ENCODE peak calls at places on chromosomes 3 and 15, in ten cellular contexts. I is activated CD4-positive, alpha-beta T cell treated with anti-CD3 and anti-CD28 coated beads, Interleukin-2, amount 50 U/mL, for 24 hours; M is caudate nucleus; A is lung microvascular endothelial cell; N is left cardiac atrium; U is LoVo; S is GM23248; F is anterior cingulate cortex; W is HT-29; H is left colon. Z is an unnamed sample.

GRCh38 chr15:80531388-80532184 is 127.4 kb downstream of the ARNT2 start:
- DNase-seq in H (no peak), W (no peak), S (no peak), I (no peak), M (no peak), A (no peak), N (peak; percentile 24), U (no peak), F (no peak), Z (peak; percentile 73)

GRCh38 chr3:182789371-182789770 is 3.9 kb upstream of the ATP11B start:
- DNase-seq in N (no peak), H (no peak), S (peak; percentile 36), F (no peak), W (no peak), I (no peak), M (no peak), U (no peak), A (peak; percentile 42), Z (no peak)

GRCh38 chr15:83378921-83379561 is 68.1 kb upstream of the SH3GL3 start:
- DNase-seq in M (no peak), S (no peak), F (no peak), W (no peak), U (no peak), H (no peak), A (no peak), N (no peak), I (no peak), Z (no peak)

GRCh38 chr15:78223396-78224023 is 10.9 kb downstream of the ACSBG1 start:
- DNase-seq in M (no peak), F (no peak), H (no peak), S (peak; percentile 37), U (no peak), I (no peak), W (no peak), A (no peak), N (peak; percentile 67), Z (no peak)

GRCh38 chr3:184196536-184196935 is 10.5 kb downstream of the ABCF3 start:
- DNase-seq in U (no peak), M (no peak), N (no peak), S (no peak), F (no peak), A (no peak), H (no peak), W (no peak), I (no peak), Z (no peak)

GRCh38 chr3:59482684-59483083 is 432.9 kb upstream of the CFAP20DC start:
- DNase-seq in F (no peak), I (no peak), S (peak; percentile 74), U (no peak), M (no peak), H (no peak), N (no peak), A (no peak), W (no peak), Z (no peak)

GRCh38 chr3:50567011-50567385 is 549 bp downstream of the C3orf18 start:
- DNase-seq in W (no peak), N (no peak), H (no peak), U (no peak), M (no peak), I (no peak), S (no peak), A (no peak), F (no peak), Z (no peak)

GRCh38 chr3:47005212-47006144 is 26.0 kb downstream of the NBEAL2 start:
- DNase-seq in N (no peak), U (no peak), W (no peak), H (peak; percentile 6), S (no peak), I (no peak), M (no peak), A (no peak), F (no peak), Z (peak; percentile 90)

GRCh38 chr3:177830411-177830849 is 633.1 kb upstream of the TBL1XR1 start:
- DNase-seq in A (no peak), W (no peak), I (no peak), N (no peak), M (no peak), F (no peak), H (no peak), S (peak; percentile 93), U (no peak), Z (no peak)

GRCh38 chr3:111979689-111980025 is 831 bp downstream of the ABHD10 start:
- DNase-seq in N (no peak), S (peak; percentile 64), I (no peak), W (peak; percentile 50), H (no peak), A (peak; percentile 35), U (no peak), M (no peak), F (no peak), Z (no peak)

GRCh38 chr15:57635300-57635944 is 43.7 kb downstream of the MYZAP start:
- DNase-seq in W (no peak), I (no peak), S (peak; percentile 13), N (peak; percentile 52), M (no peak), H (peak; percentile 15), U (no peak), A (peak; percentile 69), F (no peak), Z (no peak)

GRCh38 chr3:169526246-169526645 is 137.3 kb downstream of the MECOM start:
- DNase-seq in W (peak; percentile 22), U (peak; percentile 2), S (no peak), I (no peak), N (no peak), A (no peak), F (no peak), M (no peak), H (no peak), Z (no peak)

GRCh38 chr3:167876603-167877325 is 141.2 kb downstream of the SERPINI1 start:
- DNase-seq in F (no peak), U (peak; percentile 7), A (peak; percentile 8), I (no peak), M (no peak), S (peak; percentile 80), H (no peak), N (no peak), W (peak; percentile 30), Z (no peak)

GRCh38 chr3:43425829-43426228 is 139.5 kb downstream of the SNRK start:
- DNase-seq in U (no peak), H (no peak), M (no peak), S (no peak), W (no peak), I (no peak), F (no peak), A (no peak), N (no peak), Z (no peak)

GRCh38 chr15:23565395-23566069 is at the start of gene MKRN3:
- DNase-seq in U (peak; percentile 20), H (peak; percentile 30), I (peak; percentile 21), M (peak; percentile 21), F (peak; percentile 35), N (no peak), A (peak; percentile 63), S (peak; percentile 51), W (no peak), Z (peak; percentile 23)

GRCh38 chr3:87062685-87063084 is 71.7 kb upstream of the VGLL3 start:
- DNase-seq in S (no peak), A (no peak), I (no peak), H (no peak), M (no peak), U (no peak), N (no peak), W (no peak), F (no peak), Z (no peak)

GRCh38 chr3:42501321-42501680 is 1.1 kb upstream of the VIPR1 start:
- DNase-seq in I (no peak), S (no peak), W (no peak), U (no peak), M (no peak), F (no peak), H (no peak), A (no peak), N (no peak), Z (no peak)

GRCh38 chr3:125684199-125684598 is 88.9 kb upstream of the OSBPL11 start:
- DNase-seq in U (no peak), N (no peak), W (peak; percentile 34), F (no peak), I (no peak), S (peak; percentile 23), A (no peak), H (no peak), M (no peak), Z (no peak)

GRCh38 chr3:38655708-38656300 is 6.3 kb upstream of the SCN5A start:
- DNase-seq in S (peak; percentile 51), U (peak; percentile 52), M (no peak), F (no peak), N (no peak), I (peak; percentile 18), H (no peak), A (peak; percentile 68), W (peak; percentile 8), Z (peak; percentile 77)

GRCh38 chr3:19644405-19644804 is 289.6 kb downstream of the EFHB start:
- DNase-seq in W (no peak), H (no peak), I (no peak), U (no peak), S (no peak), M (no peak), A (no peak), F (no peak), N (no peak), Z (no peak)

GRCh38 chr15:39645976-39646257 is 65.0 kb downstream of the THBS1 start:
- DNase-seq in W (no peak), A (no peak), H (no peak), I (no peak), N (no peak), M (no peak), S (no peak), U (no peak), F (no peak), Z (no peak)

GRCh38 chr3:160210799-160211221 is 14.4 kb upstream of the C3orf80 start:
- DNase-seq in U (peak; percentile 7), W (peak; percentile 22), S (peak; percentile 87), A (peak; percentile 40), M (no peak), N (no peak), F (no peak), I (no peak), H (no peak), Z (peak; percentile 31)

GRCh38 chr3:30632065-30632464 is 25.7 kb downstream of the TGFBR2 start:
- DNase-seq in H (no peak), M (no peak), F (no peak), N (no peak), W (no peak), S (peak; percentile 53), I (no peak), U (no peak), A (no peak), Z (no peak)

GRCh38 chr3:172542999-172543398 is 19.8 kb upstream of the TNFSF10 start:
- DNase-seq in F (no peak), M (no peak), U (no peak), H (no peak), S (no peak), I (no peak), A (no peak), N (no peak), W (no peak), Z (no peak)

GRCh38 chr3:169759256-169759655 is 5.6 kb downstream of the TERC start:
- DNase-seq in U (no peak), N (no peak), S (peak; percentile 76), H (no peak), F (no peak), A (no peak), M (no peak), W (no peak), I (peak; percentile 33), Z (no peak)

Z was measured in osteoblast.